ENCODE peak calls at places on chromosomes 12 and 14, in eight cellular contexts. L is epithelial cell of esophagus, C is activated B cell treated with CpG ODN at 0.5 μM for 24 hours, P is renal cortical epithelial cell, I is foreskin fibroblast, F is astrocyte of the cerebellum, T is neuronal stem cell, H is K562. N is an unnamed sample.

GRCh38 chr14:81311816-81312215 is 88.3 kb downstream of the STON2 start:
- DNase-seq in L (peak; percentile 96), C (no peak), P (peak; percentile 18), I (peak; percentile 13), F (no peak), T (no peak), H (no peak), N (no peak)

GRCh38 chr14:52913271-52913670 is 37.6 kb downstream of the FERMT2 start:
- DNase-seq in L (no peak), C (no peak), P (peak; percentile 64), I (peak; percentile 55), F (no peak), T (no peak), H (no peak), N (no peak)

GRCh38 chr12:107571492-107571891 is 114.1 kb upstream of the PWP1 start:
- DNase-seq in L (no peak), C (no peak), P (no peak), I (no peak), F (no peak), T (no peak), H (no peak), N (no peak)

GRCh38 chr12:124809878-124810277 is 53.8 kb downstream of the SCARB1 start:
- DNase-seq in L (peak; percentile 17), C (no peak), P (no peak), I (peak; percentile 65), F (peak; percentile 38), T (no peak), H (no peak), N (no peak)

GRCh38 chr14:93788557-93789365 is 476 bp upstream of the PRIMA1 start:
- DNase-seq in L (peak; percentile 13), C (no peak), P (no peak), I (peak; percentile 14), F (no peak), T (peak; percentile 49), H (no peak), N (no peak)

GRCh38 chr14:101123639-101124525 is 220.4 kb upstream of the RTL1 start:
- DNase-seq in L (no peak), C (no peak), P (peak; percentile 11), I (no peak), F (no peak), T (no peak), H (no peak), N (no peak)

GRCh38 chr12:94145231-94145979 is 3.0 kb upstream of the PLXNC1 start:
- DNase-seq in L (peak; percentile 5), C (no peak), P (no peak), I (peak; percentile 78), F (peak; percentile 28), T (no peak), H (peak; percentile 26), N (no peak)

GRCh38 chr14:89269404-89269803 is 147.6 kb downstream of the FOXN3 start:
- DNase-seq in L (no peak), C (no peak), P (no peak), I (no peak), F (no peak), T (no peak), H (no peak), N (no peak)

GRCh38 chr12:7869137-7869536 is 3.6 kb downstream of the SLC2A14 start:
- DNase-seq in L (peak; percentile 51), C (no peak), P (no peak), I (peak; percentile 73), F (no peak), T (no peak), H (no peak), N (no peak)

GRCh38 chr12:130120012-130120805 is 42.1 kb upstream of the FZD10 start:
- DNase-seq in L (no peak), C (no peak), P (no peak), I (no peak), F (no peak), T (no peak), H (no peak), N (no peak)

GRCh38 chr12:24133385-24133784 is 183.9 kb upstream of the SOX5 start:
- DNase-seq in L (no peak), C (no peak), P (no peak), I (no peak), F (no peak), T (peak; percentile 48), H (no peak), N (no peak)

GRCh38 chr12:124592050-124592449 is 24.6 kb upstream of the NCOR2 start:
- DNase-seq in L (peak; percentile 72), C (no peak), P (peak; percentile 59), I (peak; percentile 77), F (peak; percentile 35), T (no peak), H (no peak), N (no peak)

GRCh38 chr12:12048266-12048665 is 22.5 kb upstream of the BCL2L14 start:
- DNase-seq in L (no peak), C (no peak), P (no peak), I (no peak), F (no peak), T (no peak), H (no peak), N (no peak)

GRCh38 chr14:61153436-61153835 is 127.7 kb downstream of the TMEM30B start:
- DNase-seq in L (peak; percentile 30), C (no peak), P (peak; percentile 72), I (peak; percentile 51), F (no peak), T (no peak), H (no peak), N (peak; percentile 55)

GRCh38 chr12:8675471-8676083 is 13.0 kb upstream of the MFAP5 start:
- DNase-seq in L (no peak), C (no peak), P (peak; percentile 98), I (no peak), F (no peak), T (no peak), H (no peak), N (no peak)

GRCh38 chr12:65152586-65152985 is 16.8 kb upstream of the LEMD3 start:
- DNase-seq in L (no peak), C (no peak), P (no peak), I (peak; percentile 15), F (peak; percentile 23), T (no peak), H (no peak), N (no peak)

GRCh38 chr14:54127526-54127925 is 170.9 kb upstream of the BMP4 start:
- DNase-seq in L (no peak), C (no peak), P (peak; percentile 43), I (peak; percentile 36), F (no peak), T (no peak), H (no peak), N (no peak)

GRCh38 chr12:92530706-92531105 is 172.1 kb upstream of the PLEKHG7 start:
- DNase-seq in L (no peak), C (no peak), P (no peak), I (no peak), F (no peak), T (no peak), H (no peak), N (no peak)

N was measured in SJSA1.